ENCODE peak calls at places on chromosomes 7 and 10, in four cellular contexts. D is Panc1; F is posterior cingulate gyrus; O is activated T-helper 1 cell treated with anti-CD3 and anti-CD28 coated beads, Interleukin-2, amount 50 U/mL, for 16 hours. Z is an unnamed sample.

GRCh38 chr7:32618987-32619386 is 123.7 kb downstream of the AVL9 start:
- DNase-seq in D (no peak), F (no peak), O (no peak), Z (no peak)

GRCh38 chr7:2241580-2242540 is at the start of the genes MRM2 and NUDT1:
- DNase-seq in D (no peak), F (peak; percentile 80), O (peak; percentile 63), Z (peak; percentile 91)

GRCh38 chr7:100407285-100408180 is 21.0 kb downstream of the ZCWPW1 start:
- DNase-seq in D (peak; percentile 61), F (no peak), O (no peak), Z (no peak)

GRCh38 chr7:102436123-102436522 is 2.7 kb downstream of the ORAI2 start:
- DNase-seq in D (no peak), F (no peak), O (no peak), Z (no peak)

GRCh38 chr7:72706521-72706920 is 121.5 kb downstream of the TYW1B start:
- DNase-seq in D (no peak), F (no peak), O (no peak), Z (no peak)

GRCh38 chr10:73414230-73414981 is 548 bp upstream of the ANXA7 start:
- DNase-seq in D (no peak), F (no peak), O (no peak), Z (peak; percentile 59)

GRCh38 chr7:11538751-11539299 is 293.2 kb downstream of the THSD7A start:
- DNase-seq in D (no peak), F (no peak), O (no peak), Z (no peak)

GRCh38 chr7:91636129-91636724 is 244.3 kb downstream of the MTERF1 start:
- DNase-seq in D (peak; percentile 5), F (no peak), O (no peak), Z (no peak)

GRCh38 chr7:131021902-131022301 is 287.9 kb upstream of the KLF14 start:
- DNase-seq in D (no peak), F (no peak), O (no peak), Z (no peak)

GRCh38 chr7:134448359-134449229 is 10.3 kb downstream of the AKR1B1 start:
- DNase-seq in D (peak; percentile 58), F (no peak), O (no peak), Z (no peak)

GRCh38 chr10:59323036-59323459 is 39.3 kb downstream of the FAM13C start:
- DNase-seq in D (no peak), F (no peak), O (no peak), Z (no peak)

GRCh38 chr10:117578490-117578889 is 35.9 kb downstream of the EMX2 start:
- DNase-seq in D (no peak), F (no peak), O (no peak), Z (no peak)

GRCh38 chr10:100153239-100153840 is 32.5 kb downstream of the ERLIN1 start:
- DNase-seq in D (no peak), F (no peak), O (no peak), Z (no peak)

GRCh38 chr7:22393825-22394458 is 37.0 kb upstream of the RAPGEF5 start:
- DNase-seq in D (no peak), F (peak; percentile 40), O (no peak), Z (peak; percentile 12)

GRCh38 chr7:27213150-27213903 is 13.4 kb upstream of the HOXA13 start:
- DNase-seq in D (no peak), F (no peak), O (no peak), Z (no peak)

GRCh38 chr10:20771053-20771452 is 126.1 kb downstream of the NEBL start:
- DNase-seq in D (no peak), F (no peak), O (no peak), Z (no peak)

GRCh38 chr7:30995541-30995940 is 31.8 kb downstream of the GHRHR start:
- DNase-seq in D (no peak), F (no peak), O (no peak), Z (no peak)

GRCh38 chr7:157404845-157405481 is 68.2 kb downstream of the DNAJB6 start:
- DNase-seq in D (peak; percentile 24), F (no peak), O (no peak), Z (no peak)

GRCh38 chr7:43648725-43649406 is 66.0 kb downstream of the STK17A start:
- DNase-seq in D (no peak), F (no peak), O (peak; percentile 56), Z (peak; percentile 55)

GRCh38 chr10:6349846-6350245 is 147.1 kb downstream of the PFKFB3 start:
- DNase-seq in D (no peak), F (no peak), O (no peak), Z (no peak)

GRCh38 chr10:16989826-16990293 is 139.8 kb downstream of the CUBN start:
- DNase-seq in D (no peak), F (no peak), O (no peak), Z (no peak)

GRCh38 chr10:101122270-101123084 is 8.6 kb upstream of the TLX1 start:
- DNase-seq in D (no peak), F (no peak), O (no peak), Z (no peak)

GRCh38 chr10:19592276-19592675 is 224.0 kb upstream of the PLXDC2 start:
- DNase-seq in D (no peak), F (no peak), O (no peak), Z (no peak)

GRCh38 chr10:86234553-86235270 is 131.9 kb downstream of the GRID1 start:
- DNase-seq in D (no peak), F (no peak), O (no peak), Z (no peak)

GRCh38 chr7:27079234-27079975 is 16.4 kb downstream of the HOXA1 start:
- DNase-seq in D (no peak), F (no peak), O (no peak), Z (no peak)

GRCh38 chr7:127189885-127190284 is 62.9 kb downstream of the GRM8 start:
- DNase-seq in D (no peak), F (no peak), O (no peak), Z (no peak)